ENCODE peak calls at places on chromosomes 1 and 21, in nine cellular contexts. H is Panc1, R is IMR-90, E is left lung, L is uterus, K is hepatocyte, D is spleen, P is cardiac muscle cell, T is SJSA1. Q is an unnamed sample. For H3K36me3, the result is how much of the 10 kb centered on the place peaks cover.

GRCh38 chr1:7449750-7450149 is 321.3 kb upstream of the VAMP3 start:
- DNase-seq in H (no peak), R (no peak), E (no peak), L (no peak), K (no peak), D (no peak), P (no peak), T (no peak), Q (no peak)

GRCh38 chr1:207017615-207018559 is 14.7 kb downstream of the C1orf116 start:
- DNase-seq in H (no peak), R (no peak), E (peak), L (no peak), K (no peak), D (no peak), P (no peak), T (no peak), Q (no peak)

GRCh38 chr1:7930547-7931445 is 9.8 kb downstream of the TNFRSF9 start:
- DNase-seq in H (no peak), R (no peak), E (no peak), L (no peak), K (no peak), D (no peak), P (no peak), T (no peak), Q (no peak)

GRCh38 chr1:93766451-93766850 is 84.8 kb upstream of the BCAR3 start:
- DNase-seq in H (no peak), R (no peak), E (no peak), L (no peak), K (peak), D (no peak), P (no peak), T (no peak), Q (no peak)

GRCh38 chr1:20339811-20340457 is 49.3 kb downstream of the VWA5B1 start:
- DNase-seq in H (no peak), R (no peak), E (no peak), L (no peak), K (no peak), D (peak), P (no peak), T (no peak), Q (no peak)

GRCh38 chr1:236395780-236396664 is 1.9 kb downstream of the EDARADD start:
- DNase-seq in H (no peak), R (no peak), E (no peak), L (no peak), K (no peak), D (no peak), P (no peak), T (no peak), Q (no peak)

GRCh38 chr21:41636636-41637625 is 129.0 kb upstream of the TMPRSS2 start:
- DNase-seq in H (no peak), R (no peak), E (no peak), L (no peak), K (no peak), D (no peak), P (no peak), T (no peak), Q (no peak)

GRCh38 chr1:83689900-83690868 is 308.7 kb downstream of the TTLL7 start:
- DNase-seq in H (no peak), R (no peak), E (no peak), L (no peak), K (no peak), D (no peak), P (no peak), T (no peak), Q (no peak)

GRCh38 chr21:16058896-16059295 is 329.1 kb downstream of the USP25 start:
- DNase-seq in H (no peak), R (no peak), E (no peak), L (no peak), K (no peak), D (no peak), P (no peak), T (no peak), Q (no peak)

GRCh38 chr1:86258106-86258505 is 101.5 kb upstream of the COL24A1 start:
- DNase-seq in H (no peak), R (peak), E (no peak), L (no peak), K (no peak), D (no peak), P (peak), T (no peak), Q (no peak)

GRCh38 chr1:100387209-100387608 is 34.9 kb downstream of the CDC14A start:
- DNase-seq in H (no peak), R (peak), E (no peak), L (no peak), K (no peak), D (no peak), P (peak), T (no peak), Q (no peak)

GRCh38 chr1:54335396-54336056 is 70.7 kb downstream of the SSBP3 start:
- DNase-seq in H (no peak), R (peak), E (peak), L (peak), K (peak), D (no peak), P (peak), T (peak), Q (peak)

GRCh38 chr1:56803561-56804156 is 15.5 kb downstream of the FYB2 start:
- DNase-seq in H (peak), R (peak), E (no peak), L (no peak), K (peak), D (no peak), P (peak), T (no peak), Q (no peak)

GRCh38 chr1:229067546-229067945 is 203.4 kb upstream of the RAB4A start:
- DNase-seq in H (no peak), R (no peak), E (no peak), L (no peak), K (no peak), D (peak), P (no peak), T (no peak), Q (no peak)

GRCh38 chr1:47179988-47180563 is 9.8 kb downstream of the PDZK1IP1 start:
- DNase-seq in H (no peak), R (no peak), E (no peak), L (no peak), K (no peak), D (peak), P (no peak), T (no peak), Q (no peak)

GRCh38 chr1:6285356-6285755 is 24.5 kb upstream of the GPR153 start:
- DNase-seq in H (no peak), R (no peak), E (no peak), L (no peak), K (no peak), D (no peak), P (no peak), T (no peak), Q (no peak)

DNA sequence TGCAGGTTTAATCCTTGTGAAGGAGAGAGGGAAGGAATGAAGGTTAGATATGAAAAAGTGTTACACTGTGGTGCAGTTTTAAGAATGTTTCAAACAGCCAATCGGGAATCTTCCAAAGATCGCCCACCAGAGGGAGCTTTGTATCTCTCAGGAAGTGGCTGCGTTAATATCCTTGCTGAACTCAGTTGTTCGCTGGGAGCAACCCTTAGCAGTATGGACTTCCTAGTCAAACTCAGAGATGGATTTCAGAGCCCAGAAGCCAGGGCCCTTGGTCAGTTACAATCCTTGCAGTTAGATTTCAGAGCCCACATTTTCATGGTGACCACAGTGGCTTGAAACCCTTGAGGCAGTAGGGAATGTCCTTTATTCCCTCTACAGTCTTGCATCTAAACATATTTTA is 136.2 kb downstream of the NTNG1 start:
- DNase-seq in H (no peak), R (peak), E (no peak), L (no peak), K (peak), D (no peak), P (peak), T (no peak), Q (peak)
- H3K36me3 ChIP-seq in H (under half), R (under half), E (under half), L (under half), K (under half), D (under half), P (under half), T (under half), Q (under half)

GRCh38 chr1:244862354-244862698 is 2.0 kb downstream of the HNRNPU start:
- DNase-seq in H (no peak), R (no peak), E (no peak), L (no peak), K (no peak), D (no peak), P (peak), T (no peak), Q (no peak)

GRCh38 chr1:244861683-244862082 is 2.7 kb downstream of the HNRNPU start:
- DNase-seq in H (no peak), R (no peak), E (no peak), L (no peak), K (peak), D (no peak), P (peak), T (no peak), Q (no peak)

GRCh38 chr1:244858357-244858756 is 6.0 kb downstream of the HNRNPU start:
- DNase-seq in H (no peak), R (no peak), E (no peak), L (no peak), K (no peak), D (no peak), P (no peak), T (no peak), Q (no peak)

GRCh38 chr1:244860914-244861610 is 3.3 kb downstream of the HNRNPU start:
- DNase-seq in H (no peak), R (no peak), E (no peak), L (no peak), K (no peak), D (no peak), P (no peak), T (no peak), Q (no peak)

DNA sequence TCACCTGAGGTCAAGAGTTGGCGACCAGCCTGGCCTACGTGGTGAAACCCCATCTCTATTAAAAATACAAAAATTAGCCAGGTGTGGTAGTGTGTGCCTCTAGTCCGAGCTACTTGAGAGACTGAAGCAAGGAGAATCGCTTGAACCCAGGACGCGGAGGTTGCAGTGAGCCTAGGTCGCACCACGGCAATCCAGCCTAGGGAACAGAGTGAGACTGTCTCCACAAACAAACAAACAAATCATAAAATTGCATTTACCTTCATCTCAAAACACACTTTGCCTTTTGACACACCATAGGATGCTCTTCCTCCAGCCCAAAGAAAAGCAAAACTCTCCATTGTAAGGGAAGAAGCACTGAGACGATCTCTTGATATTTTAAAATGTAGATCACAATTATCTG is 4.3 kb downstream of the HNRNPU start:
- DNase-seq in H (no peak), R (no peak), E (no peak), L (no peak), K (no peak), D (no peak), P (no peak), T (no peak), Q (no peak)
- H3K36me3 ChIP-seq in H (half or more), R (half or more), E (under half), L (under half), K (under half), D (half or more), P (half or more), T (half or more), Q (under half)

GRCh38 chr1:154434346-154435075 is 29.4 kb downstream of the IL6R start:
- DNase-seq in H (no peak), R (no peak), E (peak), L (peak), K (no peak), D (no peak), P (peak), T (no peak), Q (no peak)
- H3K36me3 ChIP-seq in H (under half), R (under half), E (under half), L (under half), K (under half), D (half or more), P (under half), T (half or more), Q (under half)

GRCh38 chr1:82562448-82562847 is 761.7 kb downstream of the ADGRL2 start:
- DNase-seq in H (no peak), R (no peak), E (no peak), L (no peak), K (no peak), D (no peak), P (no peak), T (no peak), Q (no peak)
- H3K36me3 ChIP-seq in H (under half), R (under half), E (under half), L (under half), K (under half), D (under half), P (under half), T (under half), Q (under half)

DNA sequence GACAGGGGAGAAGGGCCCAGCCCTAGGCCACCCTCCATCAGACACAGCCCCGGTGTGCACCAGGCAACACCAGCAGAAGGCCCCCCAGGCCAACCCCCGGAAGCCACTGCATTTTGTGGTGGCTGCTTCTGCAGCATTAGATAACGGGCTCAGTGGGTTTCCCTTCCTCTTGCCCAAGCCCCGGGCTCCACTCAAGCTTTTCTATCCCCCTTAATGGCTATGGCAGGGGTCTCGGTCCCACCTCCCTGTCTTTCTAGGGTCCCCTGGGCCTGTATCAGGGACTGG is 18.9 kb downstream of the C1orf174 start:
- DNase-seq in H (no peak), R (no peak), E (no peak), L (no peak), K (no peak), D (peak), P (no peak), T (no peak), Q (no peak)
- H3K36me3 ChIP-seq in H (under half), R (under half), E (under half), L (under half), K (under half), D (half or more), P (under half), T (under half), Q (under half)

GRCh38 chr1:180982424-180982823 is 40.2 kb downstream of the STX6 start:
- DNase-seq in H (no peak), R (no peak), E (no peak), L (no peak), K (no peak), D (no peak), P (no peak), T (no peak), Q (no peak)
- H3K36me3 ChIP-seq in H (under half), R (under half), E (under half), L (under half), K (under half), D (half or more), P (under half), T (under half), Q (under half)

GRCh38 chr1:248852548-248852947 is 6.3 kb downstream of the ZNF692 start:
- DNase-seq in H (no peak), R (no peak), E (no peak), L (no peak), K (no peak), D (no peak), P (no peak), T (no peak), Q (no peak)

GRCh38 chr1:248856176-248856575 is 2.7 kb downstream of the ZNF692 start:
- DNase-seq in H (no peak), R (no peak), E (no peak), L (no peak), K (no peak), D (no peak), P (no peak), T (no peak), Q (no peak)

GRCh38 chr1:248855580-248855979 is 3.3 kb downstream of the ZNF692 start:
- DNase-seq in H (no peak), R (no peak), E (no peak), L (no peak), K (no peak), D (peak), P (no peak), T (no peak), Q (no peak)

GRCh38 chr1:248853023-248853422 is 5.9 kb downstream of the ZNF692 start:
- DNase-seq in H (no peak), R (peak), E (no peak), L (no peak), K (no peak), D (peak), P (peak), T (peak), Q (no peak)

GRCh38 chr1:248853668-248854375 is 5.1 kb downstream of the ZNF692 start:
- DNase-seq in H (no peak), R (no peak), E (no peak), L (no peak), K (no peak), D (peak), P (no peak), T (peak), Q (no peak)
- H3K36me3 ChIP-seq in H (under half), R (under half), E (under half), L (under half), K (under half), D (under half), P (under half), T (half or more), Q (under half)

GRCh38 chr21:44088401-44088780 is 18.8 kb upstream of the PWP2 start:
- DNase-seq in H (no peak), R (no peak), E (no peak), L (no peak), K (peak), D (no peak), P (no peak), T (peak), Q (no peak)

GRCh38 chr21:44089001-44089911 is 17.9 kb upstream of the PWP2 start:
- DNase-seq in H (no peak), R (no peak), E (no peak), L (no peak), K (peak), D (peak), P (no peak), T (peak), Q (no peak)

GRCh38 chr21:44092201-44092600 is 15.0 kb upstream of the PWP2 start:
- DNase-seq in H (no peak), R (no peak), E (no peak), L (no peak), K (no peak), D (no peak), P (no peak), T (peak), Q (no peak)

GRCh38 chr21:44087426-44088400 is 19.5 kb upstream of the PWP2 start:
- DNase-seq in H (no peak), R (no peak), E (no peak), L (no peak), K (no peak), D (peak), P (no peak), T (no peak), Q (no peak)

DNA sequence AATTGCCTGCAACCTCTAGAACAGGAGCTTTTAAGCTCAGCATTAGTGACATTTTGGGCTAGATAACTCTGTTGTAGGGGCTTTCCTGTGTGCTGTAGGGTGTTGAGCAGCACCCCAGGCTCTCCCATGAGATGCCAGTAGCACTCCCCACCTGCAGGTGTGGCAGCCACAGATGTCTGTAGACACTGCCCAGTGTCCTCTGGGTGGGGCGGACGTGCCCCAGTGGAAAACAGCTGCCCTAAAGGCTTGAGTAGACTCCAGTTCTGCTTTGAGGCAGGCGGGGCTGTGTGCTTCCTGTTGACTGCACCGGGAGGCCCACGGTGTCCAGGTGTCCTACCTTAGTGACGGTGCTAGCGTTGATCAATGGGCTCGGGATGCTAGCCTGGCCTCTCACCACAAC is 16.9 kb upstream of the PWP2 start:
- DNase-seq in H (no peak), R (no peak), E (no peak), L (no peak), K (no peak), D (peak), P (no peak), T (no peak), Q (no peak)
- H3K36me3 ChIP-seq in H (under half), R (half or more), E (under half), L (under half), K (under half), D (half or more), P (under half), T (half or more), Q (under half)

GRCh38 chr1:205102404-205102803 is 18.1 kb upstream of the TMEM81 start:
- DNase-seq in H (no peak), R (no peak), E (no peak), L (no peak), K (no peak), D (no peak), P (no peak), T (no peak), Q (no peak)
- H3K36me3 ChIP-seq in H (under half), R (under half), E (under half), L (under half), K (under half), D (half or more), P (half or more), T (half or more), Q (under half)

DNA sequence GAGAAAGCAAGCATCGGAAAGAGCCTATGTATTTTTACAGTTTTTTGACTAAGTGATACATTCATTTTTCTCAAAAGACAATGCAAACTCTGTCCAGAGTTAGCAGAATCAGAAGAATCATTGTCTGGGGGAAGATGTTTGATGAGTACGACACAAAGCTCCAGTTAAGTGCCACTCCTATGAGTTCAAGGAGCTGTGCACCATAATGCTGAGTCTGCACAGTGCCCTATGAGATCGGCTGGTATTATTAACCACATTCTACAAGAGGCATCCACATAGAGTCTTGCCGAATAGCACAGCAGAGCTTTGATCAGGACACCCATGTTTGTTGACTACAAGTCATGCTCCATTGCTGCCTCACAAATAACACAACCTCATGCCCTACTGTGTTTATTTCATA is 54.9 kb upstream of the RAP1GAP start:
- DNase-seq in H (no peak), R (no peak), E (no peak), L (no peak), K (no peak), D (no peak), P (no peak), T (no peak), Q (no peak)
- H3K36me3 ChIP-seq in H (under half), R (under half), E (under half), L (under half), K (under half), D (half or more), P (under half), T (under half), Q (under half)

Q was measured in BJ.